ENCODE peak calls at places on chromosomes 5 and 9, in nine cellular contexts. O is NCI-H510A; Y is GM04504; T is OCI-LY7; K is HuH-7; J is upper lobe of right lung; G is stimulated activated naive CD8-positive, alpha-beta T cell treated with anti-CD3 and anti-CD28 coated beads, Interleukin-15, amount 100 ng/mL, for 72 hours; D is HEK293T; L is GM18507. H is an unnamed sample.

GRCh38 chr5:158852622-158853021 is 247.1 kb downstream of the EBF1 start:
- DNase-seq in O (no peak), Y (no peak), T (no peak), K (no peak), J (no peak), G (no peak), D (no peak), L (no peak), H (no peak)

GRCh38 chr5:151745071-151745705 is 13.2 kb downstream of the ATOX1 start:
- DNase-seq in O (no peak), Y (peak; percentile 71), T (no peak), K (no peak), J (no peak), G (peak; percentile 52), D (no peak), L (no peak), H (no peak)

GRCh38 chr9:123267481-123268239 is 726 bp downstream of the STRBP start:
- DNase-seq in O (no peak), Y (no peak), T (peak; percentile 24), K (no peak), J (peak; percentile 71), G (no peak), D (no peak), L (no peak), H (peak; percentile 72)

GRCh38 chr5:132837868-132838267 is 7.4 kb upstream of the SHROOM1 start:
- DNase-seq in O (no peak), Y (no peak), T (no peak), K (no peak), J (peak; percentile 25), G (no peak), D (no peak), L (no peak), H (no peak)

GRCh38 chr5:7850533-7851239 is at the start of gene CFAP90:
- DNase-seq in O (peak; percentile 72), Y (no peak), T (no peak), K (peak; percentile 69), J (peak; percentile 86), G (no peak), D (peak; percentile 67), L (no peak), H (no peak)

GRCh38 chr5:1796371-1797108 is 3.1 kb downstream of the MRPL36 start:
- DNase-seq in O (no peak), Y (no peak), T (no peak), K (no peak), J (peak; percentile 54), G (no peak), D (no peak), L (no peak), H (no peak)

GRCh38 chr9:14351206-14351605 is 37.3 kb upstream of the NFIB start:
- DNase-seq in O (no peak), Y (no peak), T (no peak), K (no peak), J (no peak), G (no peak), D (no peak), L (no peak), H (peak; percentile 81)

GRCh38 chr5:149408252-149409099 is 29.4 kb upstream of the IL17B start:
- DNase-seq in O (no peak), Y (no peak), T (no peak), K (no peak), J (peak; percentile 45), G (no peak), D (no peak), L (no peak), H (peak; percentile 55)

GRCh38 chr9:91489391-91489899 is 65.8 kb upstream of the NFIL3 start:
- DNase-seq in O (no peak), Y (peak; percentile 22), T (no peak), K (no peak), J (no peak), G (no peak), D (no peak), L (no peak), H (no peak)

GRCh38 chr5:10300246-10300645 is 7.5 kb downstream of the CMBL start:
- DNase-seq in O (no peak), Y (no peak), T (no peak), K (no peak), J (no peak), G (no peak), D (no peak), L (no peak), H (no peak)

GRCh38 chr9:121322037-121322736 is 47.9 kb downstream of the STOM start:
- DNase-seq in O (no peak), Y (peak; percentile 83), T (no peak), K (peak; percentile 60), J (no peak), G (no peak), D (no peak), L (no peak), H (no peak)

GRCh38 chr5:170293273-170293672 is 4.3 kb downstream of the LCP2 start:
- DNase-seq in O (no peak), Y (no peak), T (no peak), K (no peak), J (peak; percentile 78), G (peak; percentile 84), D (no peak), L (peak; percentile 63), H (no peak)

GRCh38 chr5:90902681-90903386 is 344.2 kb downstream of the ADGRV1 start:
- DNase-seq in O (no peak), Y (no peak), T (no peak), K (no peak), J (no peak), G (no peak), D (no peak), L (no peak), H (no peak)

GRCh38 chr9:26670052-26670640 is 222.5 kb downstream of the CAAP1 start:
- DNase-seq in O (no peak), Y (no peak), T (no peak), K (no peak), J (no peak), G (no peak), D (no peak), L (no peak), H (no peak)

GRCh38 chr5:66538126-66538525 is 58.1 kb upstream of the MAST4 start:
- DNase-seq in O (no peak), Y (no peak), T (no peak), K (no peak), J (no peak), G (no peak), D (no peak), L (no peak), H (no peak)

GRCh38 chr5:170623576-170624181 is 119.9 kb downstream of the KCNIP1 start:
- DNase-seq in O (no peak), Y (peak; percentile 24), T (no peak), K (peak; percentile 28), J (peak; percentile 69), G (peak; percentile 39), D (peak; percentile 78), L (no peak), H (no peak)

GRCh38 chr9:129550199-129550839 is 70.6 kb downstream of the C9orf50 start:
- DNase-seq in O (no peak), Y (no peak), T (no peak), K (no peak), J (peak; percentile 90), G (no peak), D (no peak), L (no peak), H (peak; percentile 90)

GRCh38 chr5:154816891-154817492 is 33.4 kb downstream of the FAXDC2 start:
- DNase-seq in O (no peak), Y (no peak), T (no peak), K (no peak), J (no peak), G (no peak), D (no peak), L (no peak), H (no peak)

GRCh38 chr5:10860645-10861455 is 99.8 kb upstream of the DAP start:
- DNase-seq in O (no peak), Y (peak; percentile 2), T (no peak), K (no peak), J (no peak), G (no peak), D (no peak), L (no peak), H (no peak)

GRCh38 chr5:68484307-68485068 is 268.9 kb downstream of the PIK3R1 start:
- DNase-seq in O (no peak), Y (peak; percentile 80), T (no peak), K (no peak), J (no peak), G (no peak), D (no peak), L (no peak), H (no peak)

GRCh38 chr9:135702002-135702721 is at the start of gene KCNT1:
- DNase-seq in O (no peak), Y (peak; percentile 5), T (peak; percentile 22), K (peak; percentile 99), J (peak; percentile 73), G (peak; percentile 39), D (peak; percentile 93), L (peak; percentile 68), H (no peak)

GRCh38 chr5:94785111-94785510 is 166.6 kb downstream of the SLF1 start:
- DNase-seq in O (no peak), Y (no peak), T (peak; percentile 23), K (no peak), J (no peak), G (no peak), D (no peak), L (no peak), H (no peak)

GRCh38 chr5:56159521-56159947 is 73.6 kb downstream of the ANKRD55 start:
- DNase-seq in O (no peak), Y (no peak), T (no peak), K (no peak), J (no peak), G (no peak), D (no peak), L (no peak), H (no peak)

GRCh38 chr9:120778758-120779157 is 14.5 kb downstream of the FBXW2 start:
- DNase-seq in O (no peak), Y (no peak), T (no peak), K (peak; percentile 43), J (no peak), G (no peak), D (no peak), L (no peak), H (no peak)

GRCh38 chr5:109645591-109646236 is 44.0 kb upstream of the MAN2A1 start:
- DNase-seq in O (peak; percentile 1), Y (no peak), T (no peak), K (no peak), J (no peak), G (no peak), D (peak; percentile 13), L (no peak), H (no peak)

GRCh38 chr9:1362845-1363244 is 312.7 kb downstream of the DMRT2 start:
- DNase-seq in O (no peak), Y (no peak), T (no peak), K (no peak), J (no peak), G (no peak), D (no peak), L (no peak), H (no peak)

GRCh38 chr5:151153766-151154272 is 3.8 kb downstream of the ANXA6 start:
- DNase-seq in O (no peak), Y (no peak), T (no peak), K (no peak), J (no peak), G (peak; percentile 72), D (no peak), L (no peak), H (no peak)

GRCh38 chr5:179762781-179763176 is 30.2 kb downstream of the MAML1 start:
- DNase-seq in O (no peak), Y (peak; percentile 50), T (no peak), K (no peak), J (no peak), G (no peak), D (no peak), L (no peak), H (no peak)

GRCh38 chr9:106482733-106483132 is 380.2 kb upstream of the ZNF462 start:
- DNase-seq in O (no peak), Y (no peak), T (no peak), K (no peak), J (no peak), G (no peak), D (no peak), L (no peak), H (no peak)

GRCh38 chr9:116421006-116421538 is 266.0 kb upstream of the TRIM32 start:
- DNase-seq in O (no peak), Y (peak; percentile 10), T (no peak), K (no peak), J (no peak), G (no peak), D (no peak), L (no peak), H (no peak)

GRCh38 chr5:149749481-149750365 is 19.6 kb downstream of the PPARGC1B start:
- DNase-seq in O (no peak), Y (no peak), T (no peak), K (no peak), J (no peak), G (no peak), D (no peak), L (no peak), H (no peak)

H was measured in coronary artery.